ENCODE peak calls at places on chromosomes 13 and 19, in eight cellular contexts. K is ovary, B is tibial nerve, O is esophagus muscularis mucosa, M is SK-N-SH, G is suprapubic skin, U is K562, S is HepG2. Y is an unnamed sample. For H3K36me3, the result is how much of the 10 kb centered on the place peaks cover.

GRCh38 chr13:44329909-44330545 is 43.6 kb upstream of the SERP2 start:
- DNase-seq in K (no peak), B (no peak), O (peak), M (no peak), G (no peak), U (no peak), S (no peak), Y (no peak)

GRCh38 chr13:93290503-93290902 is 63.9 kb downstream of the GPC6 start:
- DNase-seq in K (no peak), B (no peak), O (no peak), M (no peak), G (no peak), U (peak), S (no peak), Y (no peak)

GRCh38 chr13:79336971-79337370 is 69.1 kb downstream of the RBM26 start:
- DNase-seq in K (no peak), B (no peak), O (no peak), M (no peak), G (no peak), U (no peak), S (no peak), Y (no peak)

GRCh38 chr13:32555613-32556012 is 17.0 kb upstream of the N4BP2L2 start:
- DNase-seq in K (no peak), B (no peak), O (no peak), M (no peak), G (no peak), U (no peak), S (no peak), Y (no peak)

GRCh38 chr19:35462476-35462953 is 14.5 kb downstream of the FFAR2 start:
- DNase-seq in K (no peak), B (no peak), O (no peak), M (no peak), G (no peak), U (no peak), S (no peak), Y (no peak)

GRCh38 chr19:32066056-32066455 is 279.4 kb upstream of the ZNF507 start:
- DNase-seq in K (no peak), B (no peak), O (no peak), M (no peak), G (no peak), U (no peak), S (no peak), Y (no peak)

GRCh38 chr19:42512743-42513304 is 15.5 kb downstream of the CEACAM1 start:
- DNase-seq in K (no peak), B (no peak), O (peak), M (no peak), G (no peak), U (no peak), S (no peak), Y (no peak)

GRCh38 chr19:9727644-9728043 is 40.9 kb downstream of the ZNF846 start:
- DNase-seq in K (no peak), B (no peak), O (no peak), M (no peak), G (no peak), U (peak), S (no peak), Y (no peak)

GRCh38 chr13:80923907-80924306 is 583.0 kb upstream of the SPRY2 start:
- DNase-seq in K (no peak), B (no peak), O (no peak), M (peak), G (no peak), U (no peak), S (no peak), Y (no peak)

GRCh38 chr19:11381535-11382369 is 2.4 kb downstream of the EPOR start:
- DNase-seq in K (peak), B (no peak), O (no peak), M (peak), G (peak), U (no peak), S (no peak), Y (peak)

GRCh38 chr19:11172576-11172975 is 17.0 kb upstream of the SPC24 start:
- DNase-seq in K (no peak), B (no peak), O (no peak), M (no peak), G (no peak), U (no peak), S (no peak), Y (no peak)

GRCh38 chr13:54574791-54575190 is 1546.2 kb downstream of the OLFM4 start:
- DNase-seq in K (no peak), B (no peak), O (no peak), M (no peak), G (no peak), U (no peak), S (no peak), Y (no peak)

GRCh38 chr13:73532582-73532981 is 473.8 kb downstream of the KLF5 start:
- DNase-seq in K (no peak), B (no peak), O (no peak), M (no peak), G (no peak), U (no peak), S (no peak), Y (no peak)

DNA sequence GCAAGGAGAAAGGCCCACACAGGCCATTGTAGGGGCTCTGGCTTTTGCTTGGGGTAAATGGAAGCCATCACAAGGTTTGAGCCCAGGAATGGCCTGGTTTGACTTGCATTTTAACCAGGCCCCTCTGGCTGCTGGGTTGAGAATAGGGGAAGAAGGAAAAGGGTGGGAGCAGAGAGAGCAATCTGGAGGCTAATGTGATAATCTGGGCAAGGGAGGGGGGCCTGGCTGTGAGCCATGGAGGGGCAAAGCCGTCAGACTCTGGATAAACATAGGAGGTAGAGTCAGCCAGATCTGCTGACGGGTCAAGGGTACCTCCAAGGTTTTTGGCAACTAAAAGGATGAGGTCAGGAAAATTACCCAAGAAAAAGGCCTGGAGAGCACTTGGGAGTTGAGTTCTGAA is 41.6 kb downstream of the RFX2 start:
- DNase-seq in K (peak), B (no peak), O (peak), M (no peak), G (peak), U (no peak), S (no peak), Y (no peak)
- TF ChIP-seq CTCF in K (no peak), B (no peak), O (no peak), M (no peak), G (no peak), U (no peak), S (no peak), Y (no peak)

GRCh38 chr13:40485611-40486517 is 180.6 kb downstream of the FOXO1 start:
- DNase-seq in K (no peak), B (no peak), O (no peak), M (no peak), G (no peak), U (no peak), S (no peak), Y (no peak)

GRCh38 chr13:40483601-40484000 is 182.8 kb downstream of the FOXO1 start:
- DNase-seq in K (no peak), B (no peak), O (no peak), M (no peak), G (no peak), U (no peak), S (no peak), Y (peak)

GRCh38 chr13:40484101-40484800 is 182.2 kb downstream of the FOXO1 start:
- DNase-seq in K (no peak), B (no peak), O (no peak), M (no peak), G (no peak), U (no peak), S (no peak), Y (no peak)

GRCh38 chr13:40486518-40487163 is 179.8 kb downstream of the FOXO1 start:
- DNase-seq in K (no peak), B (no peak), O (no peak), M (no peak), G (no peak), U (no peak), S (no peak), Y (no peak)

DNA sequence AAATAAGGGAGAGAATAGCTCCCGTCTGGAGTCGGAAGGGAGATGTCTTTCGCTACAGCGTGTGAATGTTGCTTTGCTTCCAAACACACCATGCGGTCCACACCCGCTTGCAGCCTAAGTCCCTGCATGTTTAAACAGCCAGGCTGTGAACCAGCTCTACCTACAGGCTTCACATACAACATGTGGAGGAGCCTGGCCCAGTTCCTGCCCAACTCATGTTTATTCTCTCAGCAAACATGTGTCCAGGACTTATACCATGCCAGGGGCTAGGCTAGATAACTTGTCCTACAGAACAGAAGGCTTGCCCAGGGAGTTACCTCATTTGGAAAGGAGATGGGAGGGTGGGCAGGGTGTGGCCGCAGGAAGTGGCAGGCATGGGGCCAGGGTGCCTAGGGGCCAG is 181.5 kb downstream of the FOXO1 start:
- DNase-seq in K (no peak), B (no peak), O (no peak), M (no peak), G (no peak), U (no peak), S (no peak), Y (no peak)
- TF ChIP-seq EP300 in K (no peak), B (no peak), O (no peak), M (no peak), G (no peak), U (no peak), S (no peak), Y (no peak)

GRCh38 chr19:34431681-34432402 is 3.7 kb downstream of the UBA2 start:
- DNase-seq in K (no peak), B (no peak), O (no peak), M (no peak), G (no peak), U (no peak), S (no peak), Y (no peak)

GRCh38 chr19:34432797-34433196 is 4.6 kb downstream of the UBA2 start:
- DNase-seq in K (peak), B (peak), O (no peak), M (no peak), G (no peak), U (no peak), S (no peak), Y (no peak)

GRCh38 chr19:34430738-34431625 is 2.8 kb downstream of the UBA2 start:
- DNase-seq in K (no peak), B (no peak), O (no peak), M (peak), G (no peak), U (peak), S (peak), Y (no peak)

GRCh38 chr19:34436716-34437115 is 8.5 kb downstream of the UBA2 start:
- DNase-seq in K (no peak), B (no peak), O (no peak), M (no peak), G (no peak), U (no peak), S (no peak), Y (no peak)
- H3K36me3 ChIP-seq in K (under half), B (half or more), O (half or more), M (under half), G (half or more), U (half or more), S (half or more), Y (under half)

GRCh38 chr19:49019242-49019932 is 2.5 kb upstream of the LHB start:
- DNase-seq in K (peak), B (no peak), O (no peak), M (peak), G (peak), U (peak), S (peak), Y (peak)
- TF ChIP-seq CTCF in K (no peak), B (no peak), O (no peak), M (peak), G (no peak), U (peak), S (peak), Y (no peak)

GRCh38 chr13:90576067-90576466 is 771.4 kb upstream of the MIR17HG start:
- DNase-seq in K (no peak), B (no peak), O (no peak), M (no peak), G (no peak), U (no peak), S (no peak), Y (no peak)
- TF ChIP-seq EP300 in K (no peak), B (no peak), O (no peak), M (no peak), G (no peak), U (no peak), S (no peak), Y (no peak)